ENCODE peak calls at places on chromosomes 16 and 17, in seven cellular contexts. Q, G, L, R, X, A and D are unnamed samples.

GRCh38 chr17:71260366-71260765 is 860.5 kb upstream of the SOX9 start:
- DNase-seq in Q (no peak), G (no peak), L (no peak), R (no peak), X (no peak), A (no peak), D (no peak)

GRCh38 chr16:12349950-12350842 is 373.7 kb downstream of the SNX29 start:
- DNase-seq in Q (no peak), G (no peak), L (no peak), R (no peak), X (no peak), A (no peak), D (no peak)

GRCh38 chr17:9576521-9577401 is at the start of gene CFAP52:
- DNase-seq in Q (peak), G (peak), L (peak), R (peak), X (peak), A (no peak), D (peak)

GRCh38 chr16:74842413-74842812 is 67.8 kb upstream of the FA2H start:
- DNase-seq in Q (no peak), G (no peak), L (no peak), R (no peak), X (peak), A (peak), D (no peak)

GRCh38 chr17:69525920-69526841 is 111.7 kb downstream of the MAP2K6 start:
- DNase-seq in Q (no peak), G (peak), L (peak), R (peak), X (peak), A (no peak), D (peak)

GRCh38 chr17:30376621-30377452 is 1.9 kb upstream of the CPD start:
- DNase-seq in Q (no peak), G (no peak), L (peak), R (no peak), X (no peak), A (no peak), D (no peak)

GRCh38 chr17:48472485-48473281 is 42.7 kb upstream of the SKAP1 start:
- DNase-seq in Q (no peak), G (no peak), L (no peak), R (no peak), X (no peak), A (no peak), D (no peak)

GRCh38 chr16:85286970-85287814 is 174.9 kb upstream of the CIBAR2 start:
- DNase-seq in Q (no peak), G (no peak), L (no peak), R (no peak), X (peak), A (no peak), D (peak)

GRCh38 chr17:43949777-43950176 is 4.0 kb downstream of the PYY start:
- DNase-seq in Q (no peak), G (no peak), L (no peak), R (no peak), X (no peak), A (no peak), D (no peak)

GRCh38 chr17:78131172-78132085 is 858 bp downstream of the TMC8 start:
- DNase-seq in Q (no peak), G (no peak), L (no peak), R (peak), X (peak), A (peak), D (no peak)
- TF ChIP-seq POLR2AphosphoS5 in Q (no peak), G (no peak), L (no peak), R (no peak), X (no peak), A (no peak), D (no peak)

GRCh38 chr17:7556627-7557026 is 1.9 kb upstream of the TNFSF13 start:
- DNase-seq in Q (no peak), G (no peak), L (no peak), R (peak), X (no peak), A (no peak), D (no peak)
- H3K27ac ChIP-seq in Q (peak), G (peak), L (no peak), R (peak), X (no peak), A (no peak), D (peak)

GRCh38 chr17:66190738-66191606 is 961 bp downstream of the CEP112 start:
- DNase-seq in Q (no peak), G (no peak), L (peak), R (no peak), X (peak), A (no peak), D (no peak)

GRCh38 chr17:66187718-66188117 is 4.2 kb downstream of the CEP112 start:
- DNase-seq in Q (no peak), G (no peak), L (no peak), R (no peak), X (no peak), A (no peak), D (no peak)

GRCh38 chr17:66185842-66186241 is 6.1 kb downstream of the CEP112 start:
- DNase-seq in Q (no peak), G (no peak), L (no peak), R (no peak), X (no peak), A (no peak), D (no peak)

GRCh38 chr17:66192378-66192687 is 400 bp upstream of the CEP112 start:
- DNase-seq in Q (no peak), G (no peak), L (no peak), R (no peak), X (no peak), A (no peak), D (no peak)

GRCh38 chr17:66191607-66192377 is at the start of gene CEP112:
- DNase-seq in Q (no peak), G (peak), L (peak), R (peak), X (peak), A (peak), D (peak)
- TF ChIP-seq EP300 in Q (no peak), G (no peak), L (no peak), R (no peak), X (no peak), A (no peak), D (no peak)

GRCh38 chr16:83891742-83892141 is 7.2 kb upstream of the MLYCD start:
- DNase-seq in Q (no peak), G (no peak), L (no peak), R (no peak), X (no peak), A (no peak), D (no peak)
- TF ChIP-seq POLR2AphosphoS5 in Q (no peak), G (no peak), L (no peak), R (no peak), X (no peak), A (no peak), D (no peak)

GRCh38 chr17:35590249-35590824 is 3.2 kb downstream of the AP2B1 start:
- DNase-seq in Q (no peak), G (no peak), L (no peak), R (no peak), X (no peak), A (no peak), D (no peak)

GRCh38 chr17:35587074-35587961 is at the start of gene AP2B1:
- DNase-seq in Q (peak), G (peak), L (peak), R (peak), X (peak), A (peak), D (peak)

GRCh38 chr17:35586569-35587073 is 501 bp upstream of the AP2B1 start:
- DNase-seq in Q (no peak), G (no peak), L (no peak), R (no peak), X (no peak), A (no peak), D (no peak)

GRCh38 chr17:35588196-35588920 is 1.2 kb downstream of the AP2B1 start:
- DNase-seq in Q (no peak), G (no peak), L (no peak), R (no peak), X (no peak), A (no peak), D (no peak)
- H3K27ac ChIP-seq in Q (peak), G (peak), L (no peak), R (peak), X (peak), A (no peak), D (peak)